ENCODE peak calls at places on chromosome 15, in five cellular contexts. I is psoas muscle, B is tibial nerve, U is GM23248, N is GM23338. L is an unnamed sample.

GRCh38 chr15:25057574-25057973 is 102.8 kb downstream of the SNRPN start:
- DNase-seq in N (no peak), U (no peak), B (no peak), I (no peak), L (no peak)

GRCh38 chr15:90067953-90068613 is 34.2 kb downstream of the IDH2 start:
- DNase-seq in B (no peak), N (no peak), I (no peak), U (no peak), L (no peak)

GRCh38 chr15:58934521-58934920 is 1.0 kb upstream of the SLTM start:
- DNase-seq in B (no peak), U (peak; percentile 24), N (peak; percentile 5), I (no peak), L (no peak)

GRCh38 chr15:27993996-27994775 is 104.9 kb downstream of the OCA2 start:
- DNase-seq in N (no peak), U (no peak), I (no peak), B (no peak), L (no peak)

GRCh38 chr15:49953421-49953820 is 165.6 kb downstream of the ATP8B4 start:
- DNase-seq in U (no peak), N (peak; percentile 5), B (no peak), I (no peak), L (no peak)

GRCh38 chr15:89751748-89752147 is 699 bp upstream of the MESP1 start:
- DNase-seq in I (no peak), B (no peak), N (no peak), U (no peak), L (no peak)

GRCh38 chr15:58330836-58331561 is 100.8 kb upstream of the LIPC start:
- DNase-seq in I (no peak), U (peak; percentile 34), B (no peak), N (no peak), L (no peak)

GRCh38 chr15:39171944-39172368 is 408.9 kb upstream of the THBS1 start:
- DNase-seq in U (peak; percentile 96), B (peak; percentile 62), I (peak; percentile 46), N (peak; percentile 94), L (no peak)

GRCh38 chr15:96893159-96893906 is 562.8 kb downstream of the NR2F2 start:
- DNase-seq in B (peak; percentile 20), U (peak; percentile 26), I (no peak), N (peak; percentile 75), L (no peak)

GRCh38 chr15:57165992-57166391 is 210.3 kb upstream of the CGNL1 start:
- DNase-seq in I (no peak), B (no peak), U (peak; percentile 47), N (no peak), L (no peak)

GRCh38 chr15:87604857-87605446 is 651.6 kb downstream of the NTRK3 start:
- DNase-seq in U (peak; percentile 18), N (peak; percentile 71), I (no peak), B (no peak), L (no peak)

GRCh38 chr15:81000144-81000625 is 538 bp upstream of the TLNRD1 start:
- DNase-seq in B (no peak), U (peak; percentile 48), N (no peak), I (no peak), L (no peak)

GRCh38 chr15:79673416-79674123 is 223.2 kb downstream of the MTHFS start:
- DNase-seq in N (peak; percentile 56), I (no peak), B (no peak), U (peak; percentile 78), L (no peak)

GRCh38 chr15:63234479-63234878 is 42.9 kb upstream of the APH1B start:
- DNase-seq in U (peak; percentile 68), N (peak; percentile 38), B (peak; percentile 71), I (peak; percentile 61), L (no peak)

GRCh38 chr15:78365931-78366330 is 25.8 kb downstream of the CRABP1 start:
- DNase-seq in I (no peak), N (no peak), B (no peak), U (peak; percentile 42), L (no peak)

GRCh38 chr15:24766511-24767133 is 91.0 kb downstream of the NPAP1 start:
- DNase-seq in U (no peak), B (no peak), N (no peak), I (no peak), L (no peak)

DNA sequence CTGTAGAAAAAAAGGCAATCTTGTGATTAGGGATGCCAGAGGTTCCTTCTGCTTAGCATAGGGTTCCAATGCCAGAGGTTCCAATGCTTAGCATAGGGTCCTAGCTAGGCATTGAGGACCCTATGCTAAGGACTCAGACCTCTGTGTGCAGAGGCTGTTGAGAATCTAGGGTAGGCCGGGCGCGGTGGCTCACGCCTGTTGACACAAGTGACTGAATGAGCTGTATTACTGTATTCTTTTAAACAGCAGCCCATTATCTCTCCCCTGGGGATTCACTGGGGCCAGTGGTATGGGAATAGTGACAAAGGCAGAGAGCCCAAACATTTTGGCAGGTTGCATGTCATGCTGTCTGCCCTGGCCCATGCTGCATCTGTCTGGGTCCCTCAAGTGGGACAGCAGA is 16.2 kb downstream of the PAK6 start:
- DNase-seq in N (no peak), B (no peak), I (no peak), U (no peak), L (no peak)
- H3K27me3 ChIP-seq in N (peaks cover 47% of the 10 kb centered on the region), B (peaks cover 41% of the 10 kb centered on the region), I (no peaks in the 10 kb centered on the region), U (peaks cover 34% of the 10 kb centered on the region), L (no peaks in the 10 kb centered on the region)

GRCh38 chr15:71449363-71449762 is 334.1 kb downstream of the THSD4 start:
- DNase-seq in B (no peak), I (no peak), N (no peak), U (no peak), L (no peak)
- H3K4me1 ChIP-seq in B (no peaks in the 10 kb centered on the region), I (peaks cover 5% of the 10 kb centered on the region), N (no peaks in the 10 kb centered on the region), U (peaks cover 21% of the 10 kb centered on the region), L (no peaks in the 10 kb centered on the region)

GRCh38 chr15:55742498-55742926 is 440 bp downstream of the PRTG start:
- DNase-seq in N (peak; percentile 23), B (no peak), U (peak; percentile 48), I (peak; percentile 61), L (peak; percentile 10)

GRCh38 chr15:55741592-55742497 is 1.1 kb downstream of the PRTG start:
- DNase-seq in B (peak; percentile 7), U (no peak), N (peak; percentile 72), I (peak; percentile 59), L (peak; percentile 7)

GRCh38 chr15:55740479-55740878 is 2.5 kb downstream of the PRTG start:
- DNase-seq in I (no peak), N (no peak), B (no peak), U (no peak), L (no peak)

GRCh38 chr15:55739641-55740040 is 3.3 kb downstream of the PRTG start:
- DNase-seq in B (no peak), U (no peak), N (no peak), I (no peak), L (no peak)

GRCh38 chr15:55740981-55741591 is 1.9 kb downstream of the PRTG start:
- DNase-seq in N (no peak), I (no peak), U (no peak), B (no peak), L (no peak)
- H3K4me3 ChIP-seq in N (no peak overlapping the region), I (peak overlapping the region; percentile 92), U (no peak overlapping the region), B (no peak overlapping the region), L (no peak overlapping the region)

GRCh38 chr15:93249599-93249998 is 160.6 kb upstream of the RGMA start:
- DNase-seq in U (no peak), B (no peak), N (no peak), I (no peak), L (no peak)

GRCh38 chr15:93250905-93251304 is 161.9 kb upstream of the RGMA start:
- DNase-seq in B (no peak), I (no peak), U (no peak), N (no peak), L (no peak)

GRCh38 chr15:93250212-93250611 is 161.2 kb upstream of the RGMA start:
- DNase-seq in U (no peak), B (no peak), I (no peak), N (no peak), L (no peak)

GRCh38 chr15:93252780-93253179 is 163.8 kb upstream of the RGMA start:
- DNase-seq in B (no peak), I (no peak), U (no peak), N (no peak), L (no peak)

DNA sequence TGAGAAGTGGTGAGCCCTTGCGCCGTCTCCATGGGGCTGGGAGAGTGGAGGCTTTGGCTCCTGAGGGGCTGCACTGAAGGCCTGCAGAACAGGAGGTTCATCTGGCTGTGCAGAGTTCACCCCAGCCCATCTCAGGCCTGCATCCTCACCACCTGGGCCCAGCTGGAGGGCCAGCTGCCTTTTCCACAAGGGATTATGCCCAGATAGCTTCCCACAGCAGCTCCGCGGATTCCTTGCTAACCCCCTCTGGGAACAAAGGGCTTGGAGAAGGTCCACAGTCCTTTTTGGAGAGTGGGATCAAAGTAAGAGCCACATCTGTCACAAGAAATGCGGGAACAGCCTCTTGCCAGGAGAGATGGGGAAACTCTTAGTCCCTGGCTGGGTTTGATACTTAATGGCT is 164.6 kb upstream of the RGMA start:
- DNase-seq in N (no peak), I (no peak), B (no peak), U (no peak), L (no peak)
- H3K27me3 ChIP-seq in N (no peaks in the 10 kb centered on the region), I (no peaks in the 10 kb centered on the region), B (no peaks in the 10 kb centered on the region), U (no peaks in the 10 kb centered on the region), L (no peaks in the 10 kb centered on the region)

GRCh38 chr15:32705450-32705849 is 12.4 kb upstream of the GREM1 start:
- DNase-seq in I (no peak), N (no peak), U (peak; percentile 53), B (no peak), L (no peak)

GRCh38 chr15:32698773-32699390 is 18.9 kb upstream of the GREM1 start:
- DNase-seq in U (peak; percentile 71), B (no peak), I (no peak), N (no peak), L (no peak)

GRCh38 chr15:32704343-32705076 is 13.3 kb upstream of the GREM1 start:
- DNase-seq in B (no peak), N (no peak), I (no peak), U (peak; percentile 78), L (no peak)

GRCh38 chr15:32700501-32701150 is 17.2 kb upstream of the GREM1 start:
- DNase-seq in I (no peak), U (no peak), N (no peak), B (no peak), L (no peak)

GRCh38 chr15:32701863-32702262 is 15.9 kb upstream of the GREM1 start:
- DNase-seq in I (no peak), U (peak; percentile 73), B (no peak), N (no peak), L (no peak)
- H3K4me1 ChIP-seq in I (no peaks in the 10 kb centered on the region), U (peaks cover 53% of the 10 kb centered on the region), B (no peaks in the 10 kb centered on the region), N (peaks cover 3% of the 10 kb centered on the region), L (no peaks in the 10 kb centered on the region)

GRCh38 chr15:76987276-76987675 is 7.7 kb upstream of the PSTPIP1 start:
- DNase-seq in U (no peak), I (no peak), B (no peak), N (no peak), L (no peak)
- H3K4me3 ChIP-seq in U (no peak overlapping the region), I (no peak overlapping the region), B (no peak overlapping the region), N (no peak overlapping the region), L (no peak overlapping the region)

DNA sequence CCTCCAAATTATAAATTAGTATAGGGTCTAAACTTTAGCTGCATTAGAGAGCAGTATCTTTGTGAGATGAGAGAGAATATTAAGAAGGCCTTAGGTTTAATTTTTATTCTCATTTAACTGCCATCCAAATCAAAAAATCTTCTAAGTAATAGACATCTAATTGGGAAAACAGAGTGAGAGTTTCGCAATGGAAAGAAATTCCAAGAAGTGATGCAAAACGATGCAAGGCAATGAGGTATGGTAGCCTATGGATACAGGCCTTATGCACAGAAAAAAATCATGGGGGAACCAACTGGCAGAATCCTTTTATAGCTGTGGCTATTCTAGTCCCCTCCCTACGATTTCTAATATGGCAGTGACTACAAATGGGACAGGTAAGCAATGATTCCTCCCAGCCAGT is 225.9 kb downstream of the GREM1 start:
- DNase-seq in U (no peak), I (no peak), N (no peak), B (no peak), L (no peak)
- H3K27me3 ChIP-seq in U (no peaks in the 10 kb centered on the region), I (no peaks in the 10 kb centered on the region), N (no peaks in the 10 kb centered on the region), B (no peaks in the 10 kb centered on the region), L (no peaks in the 10 kb centered on the region)

L was measured in CD8-positive, alpha-beta T cell.